ENCODE peak calls at places on chromosomes 12 and 14, in seven cellular contexts. X, Z, L, C, W, F and R are unnamed samples.

GRCh38 chr12:82804601-82805000 is 117.9 kb downstream of the TMTC2 start:
- DNase-seq in X (no peak), Z (no peak), L (no peak), C (no peak), W (no peak), F (no peak), R (no peak)

GRCh38 chr12:121983546-121984205 is 38.0 kb upstream of the BCL7A start:
- DNase-seq in X (no peak), Z (no peak), L (no peak), C (no peak), W (no peak), F (no peak), R (no peak)

GRCh38 chr12:64461634-64462414 is 9.9 kb downstream of the TBK1 start:
- DNase-seq in X (no peak), Z (no peak), L (peak), C (no peak), W (no peak), F (no peak), R (no peak)

GRCh38 chr12:33724867-33725266 is 285.2 kb upstream of the SYT10 start:
- DNase-seq in X (no peak), Z (no peak), L (no peak), C (no peak), W (no peak), F (no peak), R (no peak)

GRCh38 chr14:44963775-44964380 is 1.9 kb downstream of the TOGARAM1 start:
- DNase-seq in X (no peak), Z (no peak), L (peak), C (no peak), W (no peak), F (no peak), R (peak)

GRCh38 chr14:66824251-66824650 is 316.3 kb downstream of the GPHN start:
- DNase-seq in X (no peak), Z (no peak), L (no peak), C (no peak), W (no peak), F (no peak), R (no peak)

GRCh38 chr12:21848192-21848591 is 73.7 kb upstream of the KCNJ8 start:
- DNase-seq in X (no peak), Z (no peak), L (no peak), C (no peak), W (no peak), F (no peak), R (no peak)

GRCh38 chr14:104145826-104146642 is 7.6 kb downstream of the KIF26A start:
- DNase-seq in X (peak), Z (no peak), L (no peak), C (no peak), W (no peak), F (no peak), R (no peak)

GRCh38 chr14:73773441-73774243 is 59.5 kb upstream of the PNMA1 start:
- DNase-seq in X (no peak), Z (no peak), L (no peak), C (no peak), W (no peak), F (no peak), R (no peak)

GRCh38 chr12:84497819-84498218 is 414.8 kb downstream of the SLC6A15 start:
- DNase-seq in X (no peak), Z (no peak), L (peak), C (no peak), W (no peak), F (no peak), R (peak)

GRCh38 chr12:45713108-45713507 is 16.4 kb upstream of the ARID2 start:
- DNase-seq in X (no peak), Z (no peak), L (peak), C (no peak), W (no peak), F (no peak), R (no peak)

GRCh38 chr12:48000878-48001321 is 3.4 kb downstream of the COL2A1 start:
- DNase-seq in X (peak), Z (peak), L (peak), C (no peak), W (no peak), F (no peak), R (no peak)

GRCh38 chr12:31037921-31038320 is 35.7 kb upstream of the DDX11 start:
- DNase-seq in X (no peak), Z (no peak), L (no peak), C (no peak), W (no peak), F (no peak), R (no peak)

GRCh38 chr12:84601483-84601882 is 311.1 kb downstream of the SLC6A15 start:
- DNase-seq in X (no peak), Z (no peak), L (no peak), C (no peak), W (no peak), F (no peak), R (no peak)

GRCh38 chr12:132941336-132941954 is 14.7 kb downstream of the ZNF605 start:
- DNase-seq in X (peak), Z (no peak), L (no peak), C (no peak), W (no peak), F (no peak), R (no peak)

GRCh38 chr12:66269757-66270383 is 32.4 kb upstream of the HELB start:
- DNase-seq in X (no peak), Z (peak), L (peak), C (no peak), W (no peak), F (no peak), R (peak)

GRCh38 chr12:100138048-100138907 is 4.4 kb downstream of the BLTP3B start:
- DNase-seq in X (no peak), Z (no peak), L (no peak), C (no peak), W (no peak), F (no peak), R (no peak)
- TF ChIP-seq CTCF in X (no peak), Z (peak), L (peak), C (peak), W (peak), F (no peak), R (no peak)

GRCh38 chr12:109879332-109880048 is 851 bp downstream of the GLTP start:
- DNase-seq in X (no peak), Z (no peak), L (no peak), C (no peak), W (no peak), F (no peak), R (no peak)

GRCh38 chr12:109880938-109881337 is 597 bp upstream of the GLTP start:
- DNase-seq in X (no peak), Z (no peak), L (no peak), C (no peak), W (no peak), F (no peak), R (no peak)

GRCh38 chr12:109878749-109879148 is 1.6 kb downstream of the GLTP start:
- DNase-seq in X (no peak), Z (no peak), L (no peak), C (no peak), W (no peak), F (no peak), R (no peak)

GRCh38 chr12:109881752-109882151 is 1.4 kb upstream of the GLTP start:
- DNase-seq in X (no peak), Z (no peak), L (no peak), C (no peak), W (no peak), F (no peak), R (no peak)

DNA sequence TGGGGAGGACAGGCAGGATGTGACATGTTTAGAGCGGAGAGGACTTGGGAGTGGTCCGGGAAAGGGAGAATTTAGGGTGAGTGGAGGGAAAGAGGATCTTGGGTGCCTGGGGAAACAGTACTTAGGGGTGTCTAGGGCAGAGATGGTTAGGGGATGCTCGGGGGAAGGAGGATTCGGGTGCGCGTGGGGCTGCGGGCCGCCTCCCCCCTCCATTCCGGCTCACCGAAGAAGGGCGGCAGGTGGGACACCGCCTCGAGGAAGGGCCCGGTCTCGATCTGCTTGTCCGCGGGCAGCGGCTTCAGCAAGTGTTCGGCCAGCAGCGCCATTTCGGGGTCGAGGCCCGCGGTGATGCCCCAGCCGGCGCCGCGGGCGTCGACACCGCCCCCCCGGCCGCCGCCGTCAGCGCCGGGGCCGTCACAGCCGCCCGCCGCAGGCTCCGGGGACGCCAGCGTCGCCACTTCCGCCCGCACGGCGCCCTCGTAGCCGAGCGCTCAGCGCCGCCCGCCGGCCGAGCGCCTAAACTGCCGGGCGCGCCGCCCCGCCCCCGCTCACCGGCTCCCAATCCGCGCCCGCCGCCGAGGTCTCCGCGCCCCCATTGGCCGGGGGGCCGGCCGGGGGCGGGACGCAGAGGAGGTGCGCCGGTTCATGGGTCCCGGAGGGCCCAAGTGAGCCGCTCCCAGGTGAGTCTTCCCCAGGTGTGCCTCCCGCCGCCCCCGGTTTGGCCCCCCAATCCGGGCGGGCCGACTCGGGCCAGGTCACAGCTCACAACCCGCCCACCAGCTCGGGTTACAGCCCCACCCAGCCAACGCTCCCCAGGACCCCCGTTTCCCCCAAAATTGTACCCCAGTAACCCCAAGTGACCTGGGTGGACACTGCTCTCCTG is at the start of gene GLTP:
- DNase-seq in X (peak), Z (peak), L (peak), C (peak), W (peak), F (peak), R (peak)
- TF ChIP-seq CTCF in X (peak), Z (peak), L (peak), C (peak), W (peak), F (peak), R (peak)

DNA sequence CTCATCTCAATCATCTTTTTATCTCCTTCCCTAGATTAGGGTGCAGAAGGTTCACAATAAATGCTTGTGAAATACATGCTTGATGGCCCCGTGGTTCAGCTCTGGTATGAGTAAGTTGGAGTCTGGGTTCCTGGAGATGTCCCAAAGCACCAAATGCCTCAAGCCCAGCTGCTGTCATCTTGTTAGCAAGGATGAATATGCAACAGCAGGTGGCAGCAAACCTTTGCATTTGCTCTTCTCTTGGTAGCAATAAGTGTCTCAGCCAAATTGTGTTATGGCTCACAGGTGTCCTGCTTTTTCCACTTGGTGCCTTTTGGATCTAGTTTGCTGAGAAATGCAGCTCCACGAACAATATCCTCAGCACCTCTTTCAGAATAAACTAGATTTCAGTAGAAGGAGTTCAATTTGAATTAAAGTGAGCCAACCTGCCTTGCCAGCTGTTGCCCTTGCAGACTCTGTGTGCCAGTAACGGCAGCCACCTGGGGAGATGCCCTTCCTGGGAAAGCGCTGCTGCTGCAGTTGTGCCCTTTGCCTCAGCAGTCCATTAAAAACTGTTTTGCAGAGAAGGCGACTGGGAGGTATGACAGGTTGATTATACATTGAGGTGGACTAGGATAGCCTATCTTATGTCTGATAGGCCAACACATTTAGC is 417.3 kb downstream of the SNAPC1 start:
- DNase-seq in X (no peak), Z (peak), L (peak), C (no peak), W (no peak), F (no peak), R (peak)
- TF ChIP-seq CTCF in X (no peak), Z (peak), L (peak), C (peak), W (peak), F (peak), R (peak)

DNA sequence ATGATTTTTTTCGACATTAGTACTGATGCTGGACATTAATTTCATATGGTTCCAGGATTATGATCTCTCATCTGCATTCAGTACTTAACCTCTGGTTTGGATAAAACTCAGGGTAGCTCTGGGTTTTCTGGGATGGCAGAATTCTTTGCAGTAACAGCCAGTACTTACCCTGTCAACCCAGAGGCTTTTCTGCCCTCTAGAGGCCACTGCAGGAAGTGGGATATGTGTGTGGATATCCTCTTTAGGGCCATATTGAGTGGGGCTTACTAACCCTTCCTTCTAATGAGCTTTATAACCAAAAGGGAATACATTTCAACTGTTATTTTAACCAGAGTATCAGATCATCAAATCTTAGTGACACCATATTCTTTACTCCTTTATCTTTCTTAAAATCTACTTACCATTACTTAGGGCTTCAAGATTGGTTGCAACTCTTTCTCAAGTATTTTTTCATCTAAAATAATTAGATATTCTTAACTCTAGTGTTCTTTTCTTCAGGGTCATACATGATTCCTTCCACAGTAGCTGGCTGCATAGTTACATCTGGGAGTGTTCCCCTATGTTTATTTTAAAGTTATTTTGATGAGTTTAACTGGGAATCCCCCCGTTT is 488.0 kb upstream of the STXBP6 start:
- DNase-seq in X (no peak), Z (peak), L (no peak), C (no peak), W (no peak), F (no peak), R (peak)
- TF ChIP-seq CTCF in X (no peak), Z (peak), L (no peak), C (peak), W (peak), F (no peak), R (peak)

DNA sequence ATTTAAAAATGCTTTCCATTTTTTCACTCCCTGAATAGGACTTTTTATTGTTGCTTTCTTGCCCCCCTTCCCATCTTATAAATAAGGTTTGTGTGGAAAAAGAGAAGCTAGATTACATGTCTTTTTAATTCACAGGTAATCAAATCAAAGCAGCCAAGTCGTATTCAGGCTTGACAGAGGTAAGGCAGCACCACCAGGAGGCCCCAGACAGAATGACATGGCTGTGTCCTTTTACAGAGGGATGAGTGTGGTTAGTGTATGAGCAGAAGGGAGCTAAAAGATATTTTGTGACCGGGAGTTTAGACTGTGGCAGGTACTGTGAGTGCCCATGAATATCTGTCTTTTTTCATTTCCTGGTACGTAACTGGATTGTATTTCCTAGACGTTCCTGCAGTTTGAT is 596.1 kb downstream of the ETNK1 start:
- DNase-seq in X (no peak), Z (no peak), L (no peak), C (no peak), W (no peak), F (no peak), R (no peak)
- TF ChIP-seq CTCF in X (no peak), Z (peak), L (peak), C (peak), W (no peak), F (no peak), R (no peak)

GRCh38 chr14:69149461-69150244 is 3.3 kb downstream of the DCAF5 start:
- DNase-seq in X (no peak), Z (no peak), L (peak), C (no peak), W (no peak), F (no peak), R (no peak)
- TF ChIP-seq CTCF in X (no peak), Z (no peak), L (no peak), C (no peak), W (no peak), F (no peak), R (no peak)

DNA sequence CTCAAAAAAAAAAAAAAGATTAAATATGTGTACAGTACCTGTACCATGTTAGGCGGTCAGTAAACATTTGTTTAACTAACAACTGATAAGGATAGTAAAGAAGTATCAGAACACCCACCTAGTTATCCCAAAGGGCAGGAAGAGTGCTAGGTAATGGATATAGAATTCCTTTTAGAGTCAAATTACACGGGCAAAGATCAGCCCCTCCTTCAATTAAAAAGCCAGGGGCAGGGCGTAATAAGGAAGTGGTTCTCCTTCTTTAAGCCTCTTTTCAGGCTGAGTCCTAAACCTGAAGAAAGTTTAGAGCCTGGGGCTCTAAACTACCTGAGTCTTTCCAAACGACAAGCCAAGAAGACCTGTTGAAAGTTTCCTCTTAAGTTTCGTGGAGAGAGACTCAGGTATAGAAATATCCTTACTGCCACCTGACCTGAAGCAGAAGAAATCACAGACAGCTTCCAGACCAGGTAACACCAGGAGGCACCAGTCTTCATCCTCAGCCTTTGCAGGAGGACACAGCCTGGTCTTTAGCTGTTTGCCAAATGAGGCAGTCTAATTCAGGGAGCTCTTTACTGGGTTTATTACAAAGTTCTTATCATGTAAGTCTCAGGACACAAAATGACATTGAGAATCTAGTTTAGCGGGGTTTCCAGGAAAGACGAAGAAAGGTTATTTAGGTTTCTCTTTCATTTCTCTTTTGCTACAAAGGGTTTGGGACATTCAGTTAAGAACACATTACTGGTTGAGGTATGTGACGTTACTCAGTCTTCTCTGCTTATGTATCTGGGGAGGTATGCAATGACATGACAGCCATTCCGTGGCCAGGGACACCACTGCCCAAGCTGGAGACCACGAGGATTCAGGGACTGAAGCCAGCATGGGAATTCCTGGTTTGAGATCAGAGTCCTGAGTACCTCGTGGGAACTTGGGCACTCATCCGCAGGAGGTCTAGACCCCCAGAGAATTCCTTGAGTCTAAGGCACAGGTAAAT is at the start of gene BCL2L14:
- DNase-seq in X (no peak), Z (peak), L (peak), C (no peak), W (no peak), F (no peak), R (peak)
- TF ChIP-seq CTCF in X (no peak), Z (no peak), L (no peak), C (no peak), W (no peak), F (no peak), R (no peak)

DNA sequence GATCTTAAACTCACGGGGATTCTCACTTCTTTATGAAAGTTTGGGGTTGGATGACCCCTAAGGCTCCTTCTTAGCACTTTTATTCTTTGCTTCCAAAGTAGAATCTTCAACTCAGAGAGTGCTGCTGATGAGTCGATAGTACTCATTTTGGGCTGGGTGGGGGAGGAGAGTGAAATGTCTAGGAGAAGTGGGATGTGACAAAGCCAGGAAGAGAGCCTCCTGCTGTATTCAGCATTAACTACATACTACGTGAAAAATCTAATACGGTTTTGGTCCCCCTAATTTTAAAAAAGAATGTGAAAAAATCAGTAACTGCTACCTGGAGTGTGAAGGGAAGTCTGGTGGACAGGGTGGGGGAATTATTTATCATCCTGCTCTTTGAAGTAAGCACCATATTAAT is 148.3 kb downstream of the SAMD4A start:
- DNase-seq in X (no peak), Z (no peak), L (peak), C (no peak), W (no peak), F (no peak), R (no peak)
- TF ChIP-seq CTCF in X (peak), Z (no peak), L (peak), C (no peak), W (no peak), F (no peak), R (no peak)